ENCODE peak calls at places on chromosomes 4 and X, in six cellular contexts. V is mesenteric fat pad, W is NCI-H2081, I is cardiac septum, T is GOT3, E is AG09309. P is an unnamed sample.

GRCh38 chr4:102554482-102554881 is 53.3 kb downstream of the NFKB1 start:
- DNase-seq in V (no peak), W (no peak), I (no peak), T (no peak), E (no peak), P (no peak)

GRCh38 chrX:13165747-13166146 is 121.3 kb upstream of the FAM9C start:
- DNase-seq in V (no peak), W (peak; percentile 77), I (no peak), T (no peak), E (no peak), P (no peak)

GRCh38 chrX:49250578-49250977 is 13.9 kb downstream of the FOXP3 start:
- DNase-seq in V (no peak), W (no peak), I (no peak), T (no peak), E (no peak), P (no peak)

GRCh38 chr4:71941001-71941400 is 90.8 kb upstream of the NPFFR2 start:
- DNase-seq in V (no peak), W (peak; percentile 19), I (no peak), T (no peak), E (no peak), P (no peak)

GRCh38 chr4:53313510-53313909 is 52.4 kb downstream of the SCFD2 start:
- DNase-seq in V (no peak), W (no peak), I (no peak), T (no peak), E (no peak), P (no peak)

GRCh38 chr4:78622253-78622979 is 70.8 kb downstream of the ANXA3 start:
- DNase-seq in V (no peak), W (no peak), I (no peak), T (no peak), E (no peak), P (no peak)

GRCh38 chr4:185909959-185910358 is 98.0 kb upstream of the SORBS2 start:
- DNase-seq in V (no peak), W (no peak), I (no peak), T (no peak), E (no peak), P (no peak)

GRCh38 chr4:69823481-69824186 is 36.3 kb downstream of the SULT1E1 start:
- DNase-seq in V (no peak), W (peak; percentile 45), I (no peak), T (no peak), E (no peak), P (peak; percentile 56)

GRCh38 chr4:2417196-2417764 is 1.2 kb downstream of the ZFYVE28 start:
- DNase-seq in V (no peak), W (no peak), I (no peak), T (no peak), E (no peak), P (no peak)

GRCh38 chr4:183984561-183984960 is 79.5 kb downstream of the STOX2 start:
- DNase-seq in V (no peak), W (no peak), I (no peak), T (no peak), E (no peak), P (no peak)

GRCh38 chrX:9729161-9729885 is 36.3 kb downstream of the GPR143 start:
- DNase-seq in V (no peak), W (no peak), I (no peak), T (no peak), E (no peak), P (no peak)

GRCh38 chrX:82648062-82648461 is 860.0 kb upstream of the POU3F4 start:
- DNase-seq in V (no peak), W (no peak), I (no peak), T (no peak), E (no peak), P (no peak)

GRCh38 chrX:21745756-21746155 is 12.2 kb downstream of the SMPX start:
- DNase-seq in V (no peak), W (peak; percentile 20), I (no peak), T (no peak), E (no peak), P (no peak)

GRCh38 chrX:71095555-71095970 is at the start of gene FOXO4:
- DNase-seq in V (peak; percentile 95), W (peak; percentile 90), I (peak; percentile 95), T (peak; percentile 16), E (peak; percentile 27), P (peak; percentile 81)

GRCh38 chr4:95540227-95540626 is 8.5 kb downstream of the UNC5C start:
- DNase-seq in V (no peak), W (no peak), I (no peak), T (no peak), E (no peak), P (no peak)

GRCh38 chr4:16461362-16461761 is 235.1 kb upstream of the TAPT1 start:
- DNase-seq in V (no peak), W (no peak), I (no peak), T (no peak), E (no peak), P (no peak)

GRCh38 chr4:153555730-153556440 is 89.7 kb downstream of the TMEM131L start:
- DNase-seq in V (no peak), W (peak; percentile 1), I (peak; percentile 83), T (no peak), E (no peak), P (no peak)

GRCh38 chr4:61531188-61531587 is 331.1 kb downstream of the ADGRL3 start:
- DNase-seq in V (no peak), W (no peak), I (no peak), T (no peak), E (no peak), P (no peak)

GRCh38 chr4:40238700-40239548 is 42.1 kb downstream of the RHOH start:
- DNase-seq in V (no peak), W (no peak), I (peak; percentile 78), T (no peak), E (no peak), P (peak; percentile 82)

GRCh38 chr4:135994360-135994759 is 1537.9 kb downstream of the PCDH18 start:
- DNase-seq in V (no peak), W (no peak), I (no peak), T (no peak), E (no peak), P (no peak)

GRCh38 chr4:168050002-168050401 is 42.3 kb upstream of the ANXA10 start:
- DNase-seq in V (no peak), W (no peak), I (no peak), T (no peak), E (no peak), P (no peak)

GRCh38 chr4:108596389-108596788 is 24.0 kb upstream of the RPL34 start:
- DNase-seq in V (no peak), W (no peak), I (no peak), T (no peak), E (no peak), P (no peak)

GRCh38 chrX:132292753-132293152 is 73.5 kb upstream of the RAP2C start:
- DNase-seq in V (no peak), W (no peak), I (no peak), T (no peak), E (peak; percentile 37), P (peak; percentile 49)

GRCh38 chr4:184100297-184100885 is 117.3 kb downstream of the ENPP6 start:
- DNase-seq in V (no peak), W (peak; percentile 3), I (no peak), T (no peak), E (no peak), P (no peak)

GRCh38 chrX:20265726-20266681 is 705 bp downstream of the RPS6KA3 start:
- DNase-seq in V (no peak), W (peak; percentile 43), I (peak; percentile 75), T (no peak), E (no peak), P (peak; percentile 9)

P was measured in CD8-positive, alpha-beta memory T cell.